ENCODE peak calls at places on chromosomes 13 and 19, in seven cellular contexts. O is kidney epithelial cell; Y is tibial artery; A is sciatic nerve; W is stimulated activated CD4-positive, alpha-beta T cell treated with anti-CD3 and anti-CD28 coated beads, Interleukin-15, amount 100 ng/mL, for 1 hour; P is HuH-7; Q is EL. R is an unnamed sample.

GRCh38 chr19:58000677-58001076 is 1.9 kb downstream of the ZNF606 start:
- DNase-seq in O (no peak), Y (no peak), A (no peak), W (no peak), P (no peak), Q (no peak), R (no peak)

GRCh38 chr13:30905932-30906383 is at the start of gene MEDAG:
- DNase-seq in O (no peak), Y (peak; percentile 95), A (peak; percentile 89), W (no peak), P (no peak), Q (peak; percentile 59), R (no peak)

GRCh38 chr13:77779461-77780272 is 82.2 kb downstream of the SLAIN1 start:
- DNase-seq in O (peak; percentile 14), Y (no peak), A (no peak), W (no peak), P (no peak), Q (peak; percentile 28), R (no peak)

GRCh38 chr19:31350693-31351211 is 1.5 kb upstream of the TSHZ3 start:
- DNase-seq in O (no peak), Y (peak; percentile 78), A (peak; percentile 75), W (no peak), P (peak; percentile 64), Q (peak; percentile 50), R (no peak)

GRCh38 chr13:110772091-110772984 is 58.8 kb downstream of the ING1 start:
- DNase-seq in O (no peak), Y (no peak), A (no peak), W (no peak), P (no peak), Q (no peak), R (no peak)

GRCh38 chr19:18437481-18438330 is at the start of gene ISYNA1:
- DNase-seq in O (no peak), Y (no peak), A (no peak), W (no peak), P (no peak), Q (peak; percentile 59), R (no peak)

GRCh38 chr13:109156181-109156935 is 526.9 kb downstream of the MYO16 start:
- DNase-seq in O (peak; percentile 50), Y (peak; percentile 70), A (no peak), W (no peak), P (no peak), Q (peak; percentile 86), R (no peak)

GRCh38 chr13:80084086-80084676 is 256.7 kb downstream of the SPRY2 start:
- DNase-seq in O (peak; percentile 38), Y (no peak), A (no peak), W (no peak), P (no peak), Q (peak; percentile 89), R (no peak)

GRCh38 chr13:49996166-49996915 is 501 bp upstream of the TRIM13 start:
- DNase-seq in O (peak; percentile 39), Y (peak; percentile 96), A (peak; percentile 96), W (peak; percentile 84), P (peak; percentile 75), Q (peak; percentile 90), R (peak; percentile 73)

GRCh38 chr19:35063940-35064818 is 22.7 kb downstream of the HPN start:
- DNase-seq in O (peak; percentile 12), Y (no peak), A (no peak), W (no peak), P (no peak), Q (peak; percentile 63), R (no peak)

GRCh38 chr13:44362394-44363040 is 11.1 kb upstream of the SERP2 start:
- DNase-seq in O (no peak), Y (no peak), A (no peak), W (no peak), P (no peak), Q (no peak), R (no peak)

GRCh38 chr19:38304866-38305429 is 897 bp downstream of the C19orf33 start:
- DNase-seq in O (peak; percentile 86), Y (no peak), A (no peak), W (no peak), P (peak; percentile 96), Q (no peak), R (no peak)

GRCh38 chr19:13100031-13100588 is 2.5 kb downstream of the LYL1 start:
- DNase-seq in O (no peak), Y (peak; percentile 66), A (peak; percentile 59), W (peak; percentile 27), P (no peak), Q (no peak), R (peak; percentile 51)

GRCh38 chr13:73336789-73337188 is 278.0 kb downstream of the KLF5 start:
- DNase-seq in O (no peak), Y (no peak), A (no peak), W (no peak), P (peak; percentile 5), Q (no peak), R (no peak)

GRCh38 chr13:110228936-110229904 is 77.7 kb downstream of the COL4A1 start:
- DNase-seq in O (no peak), Y (no peak), A (no peak), W (no peak), P (no peak), Q (peak; percentile 36), R (no peak)

GRCh38 chr13:99657848-99658265 is 156.6 kb downstream of the TM9SF2 start:
- DNase-seq in O (no peak), Y (peak; percentile 69), A (peak; percentile 67), W (no peak), P (peak; percentile 6), Q (no peak), R (no peak)

GRCh38 chr13:111912453-111912866 is 154.5 kb upstream of the SOX1 start:
- DNase-seq in O (no peak), Y (peak; percentile 55), A (no peak), W (no peak), P (no peak), Q (no peak), R (no peak)

GRCh38 chr19:1146418-1146711 is 27.7 kb downstream of the SBNO2 start:
- DNase-seq in O (no peak), Y (no peak), A (no peak), W (no peak), P (no peak), Q (no peak), R (no peak)

GRCh38 chr19:1166872-1167573 is 7.0 kb downstream of the SBNO2 start:
- DNase-seq in O (no peak), Y (no peak), A (peak; percentile 61), W (no peak), P (no peak), Q (no peak), R (no peak)

GRCh38 chr19:49847731-49848696 is 2.9 kb upstream of the PTOV1 start:
- DNase-seq in O (peak; percentile 80), Y (no peak), A (no peak), W (no peak), P (no peak), Q (peak; percentile 92), R (no peak)

GRCh38 chr19:54189020-54189667 is at the start of gene MBOAT7:
- DNase-seq in O (no peak), Y (no peak), A (no peak), W (no peak), P (no peak), Q (no peak), R (no peak)

GRCh38 chr13:25691654-25692053 is 319.9 kb downstream of the ATP8A2 start:
- DNase-seq in O (no peak), Y (no peak), A (no peak), W (no peak), P (no peak), Q (no peak), R (no peak)